ENCODE peak calls at places on chromosomes 5 and 9, in six cellular contexts. D, E, U, L, T and Q are unnamed samples.

GRCh38 chr5:130710596-130710995 is 454.5 kb downstream of the HINT1 start:
- DNase-seq in D (no peak), E (no peak), U (no peak), L (no peak), T (no peak), Q (no peak)

GRCh38 chr9:99350461-99350860 is 128.4 kb downstream of the SEC61B start:
- DNase-seq in D (no peak), E (no peak), U (no peak), L (no peak), T (no peak), Q (no peak)

GRCh38 chr9:131654857-131655577 is 84.9 kb downstream of the RAPGEF1 start:
- DNase-seq in D (no peak), E (no peak), U (no peak), L (peak; percentile 57), T (no peak), Q (no peak)

GRCh38 chr9:104027295-104027694 is 66.8 kb upstream of the SMC2 start:
- DNase-seq in D (no peak), E (no peak), U (no peak), L (no peak), T (peak; percentile 7), Q (no peak)

GRCh38 chr5:6365142-6365976 is 13.0 kb downstream of the MED10 start:
- DNase-seq in D (peak; percentile 89), E (no peak), U (no peak), L (no peak), T (no peak), Q (no peak)

GRCh38 chr9:93278164-93278563 is 94.2 kb downstream of the WNK2 start:
- DNase-seq in D (no peak), E (no peak), U (no peak), L (no peak), T (no peak), Q (no peak)

GRCh38 chr9:77442436-77442835 is 205.7 kb downstream of the GNA14 start:
- DNase-seq in D (no peak), E (no peak), U (no peak), L (no peak), T (no peak), Q (no peak)

GRCh38 chr5:140075371-140075770 is 32.3 kb upstream of the NRG2 start:
- DNase-seq in D (no peak), E (no peak), U (no peak), L (no peak), T (no peak), Q (no peak)

GRCh38 chr9:89781838-89782237 is 177.0 kb downstream of the GADD45G start:
- DNase-seq in D (no peak), E (no peak), U (no peak), L (no peak), T (peak; percentile 72), Q (no peak)

GRCh38 chr9:132637351-132637750 is 32.4 kb downstream of the DDX31 start:
- DNase-seq in D (no peak), E (no peak), U (no peak), L (no peak), T (no peak), Q (no peak)

GRCh38 chr9:121353246-121353975 is 16.6 kb downstream of the STOM start:
- DNase-seq in D (no peak), E (no peak), U (no peak), L (no peak), T (peak; percentile 88), Q (peak; percentile 45)

GRCh38 chr5:113212244-113212920 is 222.4 kb downstream of the TSSK1B start:
- DNase-seq in D (no peak), E (no peak), U (no peak), L (no peak), T (no peak), Q (no peak)

GRCh38 chr5:149403923-149404745 is 25.0 kb upstream of the IL17B start:
- DNase-seq in D (no peak), E (no peak), U (peak; percentile 23), L (no peak), T (no peak), Q (no peak)

GRCh38 chr9:94927762-94928158 is 201.3 kb downstream of the AOPEP start:
- DNase-seq in D (no peak), E (no peak), U (peak; percentile 14), L (no peak), T (no peak), Q (no peak)

GRCh38 chr5:172999351-172999973 is 15.9 kb downstream of the ATP6V0E1 start:
- DNase-seq in D (no peak), E (no peak), U (no peak), L (no peak), T (no peak), Q (no peak)

GRCh38 chr5:58294598-58295298 is 165.1 kb downstream of the PLK2 start:
- DNase-seq in D (peak; percentile 4), E (no peak), U (no peak), L (no peak), T (peak; percentile 8), Q (no peak)

GRCh38 chr5:120146787-120147186 is 317.3 kb upstream of the PRR16 start:
- DNase-seq in D (no peak), E (no peak), U (no peak), L (no peak), T (no peak), Q (no peak)

GRCh38 chr5:88660326-88660946 is 222.5 kb downstream of the MEF2C start:
- DNase-seq in D (no peak), E (no peak), U (no peak), L (no peak), T (no peak), Q (no peak)

GRCh38 chr5:107831612-107832395 is 161.1 kb upstream of the EFNA5 start:
- DNase-seq in D (no peak), E (no peak), U (no peak), L (no peak), T (no peak), Q (no peak)

GRCh38 chr9:121288874-121289553 is 21.1 kb downstream of the GSN start:
- DNase-seq in D (no peak), E (no peak), U (peak; percentile 86), L (peak; percentile 50), T (no peak), Q (no peak)

GRCh38 chr9:86126998-86127972 is 27.9 kb upstream of the GOLM1 start:
- DNase-seq in D (peak; percentile 99), E (peak; percentile 65), U (peak; percentile 29), L (peak; percentile 95), T (no peak), Q (peak; percentile 91)

GRCh38 chr9:83620841-83621636 is 1.9 kb upstream of the IDNK start:
- DNase-seq in D (peak; percentile 52), E (peak; percentile 15), U (no peak), L (peak; percentile 48), T (no peak), Q (peak; percentile 61)

GRCh38 chr5:55694152-55694830 is 17.8 kb downstream of the SLC38A9 start:
- DNase-seq in D (no peak), E (no peak), U (no peak), L (no peak), T (no peak), Q (peak; percentile 16)

GRCh38 chr9:95077766-95078382 is 239.6 kb downstream of the FANCC start:
- DNase-seq in D (no peak), E (no peak), U (peak; percentile 24), L (no peak), T (no peak), Q (no peak)

GRCh38 chr5:16467363-16468219 is 2.0 kb upstream of the ZNF622 start:
- DNase-seq in D (peak; percentile 44), E (peak; percentile 35), U (no peak), L (no peak), T (peak; percentile 57), Q (peak; percentile 39)
- TF ChIP-seq POLR2A in D (no peak), E (no peak), U (no peak), L (no peak), T (no peak), Q (no peak)

DNA sequence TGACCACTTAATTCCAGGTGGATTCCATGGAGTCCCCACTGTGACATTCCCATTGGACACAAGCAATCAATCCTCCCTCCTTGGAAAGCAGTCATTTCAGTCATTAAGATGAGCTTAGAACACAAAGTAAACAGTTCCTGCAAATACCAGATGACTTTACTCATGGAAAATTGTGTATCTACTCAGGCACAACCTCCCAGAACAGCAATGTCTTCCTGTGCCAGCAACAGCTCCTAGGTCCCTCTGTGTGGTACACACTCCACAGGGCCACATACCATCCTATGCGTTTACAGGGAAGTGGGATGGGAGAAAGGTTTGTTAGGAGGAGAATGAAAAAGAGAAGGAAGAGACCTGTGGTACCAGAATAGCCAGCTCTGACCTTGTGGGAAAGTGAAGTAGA is 53.7 kb downstream of the MTMR12 start:
- DNase-seq in D (no peak), E (no peak), U (no peak), L (no peak), T (no peak), Q (no peak)
- TF ChIP-seq POLR2A in D (no peak), E (no peak), U (no peak), L (no peak), T (no peak), Q (no peak)

GRCh38 chr5:65034029-65034781 is 265.5 kb downstream of the CWC27 start:
- DNase-seq in D (no peak), E (no peak), U (no peak), L (peak; percentile 22), T (no peak), Q (peak; percentile 40)

GRCh38 chr5:65032250-65032649 is 263.5 kb downstream of the CWC27 start:
- DNase-seq in D (no peak), E (no peak), U (no peak), L (no peak), T (no peak), Q (no peak)

GRCh38 chr5:65034782-65035181 is 266.1 kb downstream of the CWC27 start:
- DNase-seq in D (no peak), E (no peak), U (peak; percentile 38), L (no peak), T (no peak), Q (no peak)

GRCh38 chr5:65037845-65038815 is 269.4 kb downstream of the CWC27 start:
- DNase-seq in D (no peak), E (peak; percentile 42), U (no peak), L (peak; percentile 27), T (no peak), Q (no peak)

DNA sequence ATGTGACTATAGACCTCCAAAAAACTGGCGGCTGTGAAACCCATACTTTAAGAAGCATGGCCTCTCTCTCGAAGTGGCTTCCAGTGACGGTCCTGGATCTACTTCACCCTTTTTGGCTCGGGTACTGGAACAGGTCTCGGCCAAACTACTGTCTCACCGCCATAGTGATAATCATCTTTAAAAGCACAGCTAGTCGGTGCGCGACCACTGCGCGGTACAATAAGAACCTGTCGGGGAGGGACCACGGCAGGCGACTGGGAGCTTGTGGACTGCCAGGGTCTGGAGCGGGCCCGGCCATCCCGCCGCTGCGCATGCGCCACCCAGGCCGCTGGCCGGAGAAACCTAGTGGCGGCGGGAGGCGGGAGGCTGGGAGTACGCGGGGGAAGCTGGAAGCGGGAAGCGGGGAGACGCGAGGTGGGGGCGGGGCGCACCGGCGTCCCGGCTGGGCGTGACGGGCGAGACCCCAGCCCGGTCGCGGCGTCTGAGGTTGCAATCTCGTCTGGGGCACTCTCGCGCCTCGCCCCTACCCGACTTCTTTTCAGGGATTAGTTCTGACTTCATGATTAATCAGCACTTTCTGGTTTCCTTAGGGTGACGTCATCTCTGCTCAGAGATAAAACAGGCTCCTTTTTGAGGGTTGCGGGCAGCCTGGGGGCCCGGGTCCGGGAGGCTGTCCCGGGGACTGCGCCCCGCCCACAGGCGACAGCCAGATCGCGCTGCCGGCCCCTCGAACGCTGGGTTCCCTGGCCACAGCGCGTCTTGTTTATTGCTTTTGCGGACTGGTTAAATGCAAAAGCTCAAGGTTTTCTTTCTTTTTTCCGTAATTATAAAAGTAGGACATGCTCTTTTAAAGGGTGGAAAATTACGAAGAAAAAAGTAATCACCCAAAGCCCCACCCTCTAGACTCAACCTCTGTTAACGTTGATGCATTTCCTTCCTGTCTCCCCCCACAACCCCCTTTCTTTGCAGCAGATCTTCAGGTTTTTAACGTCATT is 266.8 kb downstream of the CWC27 start:
- DNase-seq in D (peak; percentile 92), E (peak; percentile 98), U (peak; percentile 93), L (peak; percentile 88), T (peak; percentile 40), Q (peak; percentile 92)
- TF ChIP-seq POLR2A in D (peak; percentile 69), E (peak; percentile 80), U (peak; percentile 50), L (peak; percentile 51), T (peak; percentile 79), Q (peak; percentile 61)

GRCh38 chr9:128504485-128505413 is at the start of gene GLE1:
- DNase-seq in D (peak; percentile 99), E (peak; percentile 100), U (peak; percentile 97), L (peak; percentile 96), T (peak; percentile 82), Q (peak; percentile 96)
- TF ChIP-seq POLR2A in D (peak; percentile 84), E (peak; percentile 90), U (peak; percentile 72), L (peak; percentile 42), T (peak; percentile 87), Q (peak; percentile 83)